ENCODE peak calls at places on chromosome 4, in five cellular contexts. J is mesendoderm, N is lower lobe of right lung, R is fibroblast of mammary gland, Q is K562. A is an unnamed sample.

GRCh38 chr4:187413564-187414358 is 581.8 kb upstream of the ZFP42 start:
- DNase-seq in J (no peak), N (no peak), R (no peak), Q (no peak), A (no peak)

GRCh38 chr4:123661080-123661737 is 264.6 kb downstream of the SPRY1 start:
- DNase-seq in J (no peak), N (no peak), R (peak; percentile 45), Q (no peak), A (no peak)

GRCh38 chr4:174716986-174717770 is 111.9 kb downstream of the GLRA3 start:
- DNase-seq in J (no peak), N (no peak), R (no peak), Q (peak; percentile 23), A (no peak)

GRCh38 chr4:80134936-80135701 is 62.1 kb upstream of the ANTXR2 start:
- DNase-seq in J (peak; percentile 95), N (no peak), R (no peak), Q (peak; percentile 79), A (no peak)

GRCh38 chr4:183178201-183178600 is 79.1 kb downstream of the WWC2 start:
- DNase-seq in J (no peak), N (no peak), R (no peak), Q (no peak), A (no peak)

GRCh38 chr4:102531441-102531840 is 30.3 kb downstream of the NFKB1 start:
- DNase-seq in J (no peak), N (no peak), R (no peak), Q (no peak), A (no peak)

GRCh38 chr4:4502694-4503311 is 39.0 kb downstream of the STX18 start:
- DNase-seq in J (peak; percentile 15), N (no peak), R (no peak), Q (peak; percentile 42), A (no peak)

GRCh38 chr4:55884093-55884850 is 30.8 kb downstream of the EXOC1 start:
- DNase-seq in J (peak; percentile 27), N (no peak), R (no peak), Q (no peak), A (no peak)

GRCh38 chr4:119046263-119046662 is 89.4 kb upstream of the MYOZ2 start:
- DNase-seq in J (no peak), N (peak; percentile 62), R (no peak), Q (no peak), A (no peak)

GRCh38 chr4:186019264-186019663 is 49.7 kb upstream of the TLR3 start:
- DNase-seq in J (no peak), N (no peak), R (no peak), Q (no peak), A (no peak)

GRCh38 chr4:726235-726787 is 20.7 kb downstream of the PCGF3 start:
- DNase-seq in J (no peak), N (no peak), R (peak; percentile 59), Q (peak; percentile 56), A (no peak)

GRCh38 chr4:38500433-38500832 is 163.6 kb upstream of the KLF3 start:
- DNase-seq in J (no peak), N (no peak), R (peak; percentile 44), Q (no peak), A (no peak)

GRCh38 chr4:139600662-139601061 is 44.6 kb upstream of the SETD7 start:
- DNase-seq in J (no peak), N (no peak), R (no peak), Q (no peak), A (no peak)

GRCh38 chr4:72471816-72472215 is 97.2 kb downstream of the ADAMTS3 start:
- DNase-seq in J (peak; percentile 84), N (no peak), R (no peak), Q (no peak), A (no peak)

GRCh38 chr4:89254847-89255246 is 52.8 kb downstream of the GPRIN3 start:
- DNase-seq in J (peak; percentile 51), N (no peak), R (peak; percentile 24), Q (peak; percentile 57), A (peak; percentile 35)

GRCh38 chr4:185559913-185560281 is 24.6 kb upstream of the PDLIM3 start:
- DNase-seq in J (peak; percentile 89), N (no peak), R (peak; percentile 59), Q (peak; percentile 37), A (peak; percentile 32)

GRCh38 chr4:182265881-182266280 is 22.7 kb downstream of the TENM3 start:
- DNase-seq in J (peak; percentile 57), N (no peak), R (no peak), Q (peak; percentile 32), A (no peak)

GRCh38 chr4:24537025-24537424 is 47.3 kb downstream of the DHX15 start:
- DNase-seq in J (peak; percentile 55), N (no peak), R (no peak), Q (no peak), A (no peak)

GRCh38 chr4:77805802-77806201 is 13.4 kb downstream of the CNOT6L start:
- DNase-seq in J (no peak), N (no peak), R (no peak), Q (no peak), A (no peak)

GRCh38 chr4:5827108-5828004 is 65.5 kb downstream of the CRMP1 start:
- DNase-seq in J (no peak), N (no peak), R (peak; percentile 70), Q (no peak), A (no peak)

GRCh38 chr4:150259861-150260567 is 181.8 kb downstream of the DCLK2 start:
- DNase-seq in J (no peak), N (no peak), R (no peak), Q (no peak), A (no peak)

GRCh38 chr4:19883841-19884240 is 367.9 kb upstream of the SLIT2 start:
- DNase-seq in J (no peak), N (no peak), R (peak; percentile 55), Q (no peak), A (no peak)

GRCh38 chr4:145552181-145552822 is 66.9 kb upstream of the MMAA start:
- DNase-seq in J (no peak), N (no peak), R (no peak), Q (no peak), A (no peak)

GRCh38 chr4:7594013-7594412 is 159.3 kb upstream of the PSAPL1 start:
- DNase-seq in J (peak; percentile 28), N (no peak), R (no peak), Q (no peak), A (no peak)

GRCh38 chr4:152460488-152460887 is 75.4 kb downstream of the FBXW7 start:
- DNase-seq in J (peak; percentile 51), N (no peak), R (peak; percentile 86), Q (peak; percentile 15), A (no peak)

GRCh38 chr4:41957634-41958033 is 22.4 kb downstream of the TMEM33 start:
- DNase-seq in J (peak; percentile 64), N (no peak), R (peak; percentile 28), Q (peak; percentile 63), A (no peak)

GRCh38 chr4:107978716-107979451 is 10.8 kb upstream of the HADH start:
- DNase-seq in J (no peak), N (no peak), R (no peak), Q (no peak), A (no peak)

GRCh38 chr4:8035371-8035780 is 95.7 kb upstream of the AFAP1 start:
- DNase-seq in J (no peak), N (no peak), R (peak; percentile 6), Q (no peak), A (no peak)

GRCh38 chr4:102560115-102560514 is 59.0 kb downstream of the NFKB1 start:
- DNase-seq in J (no peak), N (no peak), R (no peak), Q (no peak), A (no peak)

GRCh38 chr4:15653864-15654391 is 1.2 kb downstream of the FBXL5 start:
- DNase-seq in J (peak; percentile 52), N (no peak), R (peak; percentile 57), Q (peak; percentile 80), A (no peak)

GRCh38 chr4:181498148-181498547 is 745.1 kb upstream of the TENM3 start:
- DNase-seq in J (no peak), N (no peak), R (no peak), Q (no peak), A (no peak)

GRCh38 chr4:27412617-27413016 is 552.0 kb downstream of the STIM2 start:
- DNase-seq in J (no peak), N (no peak), R (no peak), Q (no peak), A (no peak)

GRCh38 chr4:4859010-4859798 is at the start of gene MSX1:
- DNase-seq in J (peak; percentile 92), N (peak; percentile 87), R (peak; percentile 73), Q (peak; percentile 91), A (peak; percentile 82)

GRCh38 chr4:168569909-168570276 is 73.0 kb downstream of the PALLD start:
- DNase-seq in J (no peak), N (no peak), R (peak; percentile 13), Q (no peak), A (no peak)
- H3K4me3 ChIP-seq in J (no peak overlapping the region), N (no peak overlapping the region), R (no peak overlapping the region), Q (no peak overlapping the region), A (no peak overlapping the region)

DNA sequence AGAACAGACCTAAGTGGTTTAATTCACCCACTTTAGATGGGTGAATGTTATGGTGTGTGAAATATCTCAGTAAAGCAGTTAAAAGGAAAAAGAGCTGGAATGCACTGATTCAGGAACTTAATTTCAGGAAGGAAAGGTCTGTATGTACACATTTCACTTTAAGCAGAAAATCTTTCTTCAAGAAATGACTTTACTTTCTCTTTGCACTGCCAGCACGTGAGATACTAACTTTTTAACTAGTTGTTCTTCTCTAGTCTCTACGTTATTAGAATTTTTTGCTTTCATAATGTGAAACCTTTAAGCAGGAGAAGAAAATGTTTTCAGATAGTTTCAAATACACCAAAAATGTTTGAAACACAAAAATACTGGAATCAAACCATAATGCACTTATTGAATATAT is 18.8 kb downstream of the C4orf46 start:
- DNase-seq in J (no peak), N (no peak), R (no peak), Q (no peak), A (no peak)
- H3K4me3 ChIP-seq in J (no peak overlapping the region), N (no peak overlapping the region), R (no peak overlapping the region), Q (no peak overlapping the region), A (no peak overlapping the region)

GRCh38 chr4:76232681-76233080 is 18.8 kb upstream of the FAM47E start:
- DNase-seq in J (no peak), N (no peak), R (peak; percentile 17), Q (no peak), A (no peak)

GRCh38 chr4:76233967-76234678 is 17.4 kb upstream of the FAM47E start:
- DNase-seq in J (peak; percentile 63), N (peak; percentile 62), R (no peak), Q (peak; percentile 89), A (peak; percentile 79)

GRCh38 chr4:76234679-76235044 is 16.9 kb upstream of the FAM47E start:
- DNase-seq in J (no peak), N (no peak), R (no peak), Q (no peak), A (no peak)

GRCh38 chr4:76233088-76233487 is 18.4 kb upstream of the FAM47E start:
- DNase-seq in J (no peak), N (no peak), R (no peak), Q (peak; percentile 22), A (no peak)

DNA sequence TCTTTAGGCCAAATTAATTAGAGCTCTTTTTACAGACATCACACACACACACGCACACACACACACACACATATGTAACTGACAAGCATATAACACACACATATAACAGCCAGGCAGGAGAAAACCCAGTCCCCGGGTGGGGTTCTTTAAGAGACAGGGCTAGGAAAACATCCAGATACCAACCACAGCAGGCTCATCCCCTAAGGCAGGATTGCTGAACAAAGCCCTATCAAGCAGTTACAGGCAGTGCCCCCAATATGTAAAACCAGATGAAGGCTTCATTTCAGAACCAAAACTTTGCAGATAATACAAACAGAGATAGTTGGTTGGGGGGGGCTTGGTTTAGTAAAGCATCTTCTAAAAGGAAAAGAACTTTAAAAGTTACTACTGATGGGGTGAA is 18.0 kb upstream of the FAM47E start:
- DNase-seq in J (peak; percentile 81), N (no peak), R (no peak), Q (peak; percentile 70), A (no peak)
- H3K4me3 ChIP-seq in J (no peak overlapping the region), N (peak overlapping the region; percentile 38), R (no peak overlapping the region), Q (peak overlapping the region; percentile 61), A (no peak overlapping the region)

GRCh38 chr4:165493359-165493758 is 114.6 kb downstream of the CPE start:
- DNase-seq in J (peak; percentile 96), N (peak; percentile 69), R (peak; percentile 53), Q (peak; percentile 82), A (peak; percentile 81)
- H3K4me3 ChIP-seq in J (no peak overlapping the region), N (peak overlapping the region; percentile 12), R (no peak overlapping the region), Q (no peak overlapping the region), A (no peak overlapping the region)